ENCODE peak calls at places on chromosome 19, in ten cellular contexts. R is epithelial cell of proximal tubule, J is esophagus squamous epithelium, E is tibial artery, V is hepatocyte, S is BJ, H is endodermal cell, C is brain microvascular endothelial cell, X is cardiac muscle cell, U is neural progenitor cell. Q is an unnamed sample.

GRCh38 chr19:2112516-2113320 is 16.0 kb downstream of the IZUMO4 start:
- DNase-seq in X (no peak), C (no peak), H (no peak), V (no peak), E (no peak), R (no peak), S (no peak), J (no peak), U (no peak), Q (no peak)

GRCh38 chr19:13069415-13070369 is 33.0 kb downstream of the LYL1 start:
- DNase-seq in S (no peak), R (no peak), X (no peak), C (no peak), E (no peak), J (no peak), H (peak), U (no peak), V (no peak), Q (no peak)

GRCh38 chr19:21698215-21698614 is 69.2 kb downstream of the ZNF100 start:
- DNase-seq in J (no peak), V (peak), E (no peak), H (no peak), X (peak), C (no peak), U (peak), S (no peak), R (no peak), Q (no peak)

GRCh38 chr19:38376576-38376975 is 2.2 kb downstream of the PSMD8 start:
- DNase-seq in C (no peak), X (no peak), V (no peak), R (no peak), U (no peak), S (no peak), H (no peak), E (no peak), J (no peak), Q (no peak)

GRCh38 chr19:37931941-37932655 is 25.1 kb downstream of the SIPA1L3 start:
- DNase-seq in J (no peak), U (peak), E (peak), C (peak), S (no peak), X (peak), R (peak), V (peak), H (peak), Q (peak)

GRCh38 chr19:38095411-38096308 is 128.4 kb downstream of the DPF1 start:
- DNase-seq in C (peak), H (peak), X (peak), E (peak), S (peak), R (peak), J (no peak), U (peak), V (peak), Q (peak)

GRCh38 chr19:44005968-44006367 is 3.2 kb downstream of the ZNF230 start:
- DNase-seq in J (no peak), X (no peak), S (no peak), E (no peak), C (no peak), H (no peak), U (no peak), R (no peak), V (no peak), Q (no peak)

GRCh38 chr19:14432817-14433453 is at the start of gene PKN1:
- DNase-seq in C (no peak), V (peak), H (peak), S (no peak), X (peak), J (no peak), U (peak), E (no peak), R (no peak), Q (peak)

GRCh38 chr19:43290568-43291359 is 21.4 kb upstream of the PSG9 start:
- DNase-seq in J (no peak), V (no peak), U (no peak), S (no peak), C (no peak), X (peak), E (no peak), H (no peak), R (no peak), Q (no peak)

GRCh38 chr19:1261512-1261862 is 7.6 kb upstream of the CIRBP start:
- DNase-seq in H (peak), S (no peak), E (no peak), C (no peak), V (no peak), U (peak), R (no peak), X (no peak), J (no peak), Q (peak)

GRCh38 chr19:11749751-11750150 is 11.0 kb upstream of the ZNF823 start:
- DNase-seq in U (no peak), J (no peak), V (no peak), H (no peak), X (no peak), E (no peak), R (no peak), C (no peak), S (no peak), Q (no peak)

GRCh38 chr19:51531349-51532315 is at the start of gene SIGLEC6:
- DNase-seq in H (peak), R (no peak), J (peak), C (no peak), U (no peak), S (no peak), X (no peak), E (peak), V (no peak), Q (peak)

GRCh38 chr19:45079063-45079910 is at the start of gene GEMIN7:
- DNase-seq in X (peak), E (peak), V (peak), U (peak), C (peak), H (peak), J (no peak), S (no peak), R (no peak), Q (peak)

GRCh38 chr19:1001538-1002166 is 1.4 kb downstream of the GRIN3B start:
- DNase-seq in R (no peak), V (peak), U (peak), X (peak), E (no peak), C (no peak), S (no peak), H (peak), J (no peak), Q (peak)

GRCh38 chr19:15934332-15935078 is at the start of gene CYP4F11:
- DNase-seq in V (no peak), S (no peak), U (no peak), X (no peak), C (no peak), J (no peak), H (no peak), R (peak), E (peak), Q (peak)

GRCh38 chr19:46602392-46603194 is 1.5 kb downstream of the CALM3 start:
- DNase-seq in C (no peak), S (no peak), R (no peak), U (no peak), E (peak), X (no peak), H (peak), J (no peak), V (peak), Q (peak)

GRCh38 chr19:45071545-45071938 is 4.7 kb downstream of the ZNF296 start:
- DNase-seq in C (no peak), H (no peak), S (no peak), X (no peak), E (no peak), R (no peak), U (no peak), J (no peak), V (no peak), Q (no peak)

GRCh38 chr19:39858541-39858940 is 12.4 kb upstream of the FBL start:
- DNase-seq in R (no peak), S (no peak), J (no peak), X (peak), U (peak), C (no peak), E (no peak), V (peak), H (peak), Q (peak)

GRCh38 chr19:9406798-9407352 is 28.5 kb downstream of the ZNF266 start:
- DNase-seq in V (no peak), X (no peak), U (no peak), H (no peak), R (no peak), E (peak), J (no peak), C (peak), S (peak), Q (peak)

GRCh38 chr19:39539165-39539518 is 819 bp downstream of the EID2 start:
- DNase-seq in X (peak), E (no peak), C (no peak), V (peak), U (peak), H (no peak), R (peak), J (no peak), S (no peak), Q (no peak)

GRCh38 chr19:45527731-45528130 is 20.5 kb downstream of the VASP start:
- DNase-seq in H (peak), E (no peak), R (no peak), C (no peak), V (no peak), U (peak), X (no peak), S (no peak), J (no peak), Q (no peak)

GRCh38 chr19:47521473-47522180 is 6.8 kb upstream of the NAPA start:
- DNase-seq in X (no peak), S (no peak), R (no peak), U (no peak), J (no peak), H (no peak), V (no peak), E (no peak), C (no peak), Q (no peak)

GRCh38 chr19:56840452-56841193 is at the start of the genes PEG3 and ZIM2:
- DNase-seq in E (peak), C (no peak), R (no peak), H (no peak), X (no peak), S (no peak), U (no peak), J (no peak), V (no peak), Q (no peak)

GRCh38 chr19:5452594-5453565 is 2.3 kb upstream of the ZNRF4 start:
- DNase-seq in X (no peak), C (peak), V (no peak), R (no peak), S (no peak), J (no peak), E (no peak), U (peak), H (no peak), Q (no peak)

GRCh38 chr19:52991484-52991883 is 22.2 kb upstream of the ERVV-1 start:
- DNase-seq in V (no peak), J (no peak), C (peak), E (no peak), R (no peak), H (no peak), S (peak), U (no peak), X (no peak), Q (no peak)

GRCh38 chr19:370641-371330 is 26.2 kb upstream of the MIER2 start:
- DNase-seq in V (no peak), C (no peak), X (no peak), U (no peak), R (no peak), E (no peak), S (no peak), J (no peak), H (peak), Q (no peak)

GRCh38 chr19:46040952-46041500 is at the start of gene IGFL4:
- DNase-seq in S (no peak), H (no peak), J (no peak), R (no peak), U (no peak), X (no peak), V (peak), C (no peak), E (no peak), Q (no peak)

GRCh38 chr19:38250821-38251563 is 5.2 kb downstream of the PPP1R14A start:
- DNase-seq in J (no peak), U (no peak), C (peak), R (no peak), S (no peak), X (peak), V (peak), E (peak), H (peak), Q (peak)

GRCh38 chr19:17061691-17062090 is 13.6 kb downstream of the HAUS8 start:
- DNase-seq in C (no peak), H (no peak), J (no peak), R (no peak), E (no peak), S (no peak), V (no peak), X (no peak), U (no peak), Q (no peak)

GRCh38 chr19:47200530-47200929 is 30.5 kb downstream of the BBC3 start:
- DNase-seq in X (no peak), R (no peak), C (no peak), J (no peak), H (no peak), V (no peak), S (no peak), U (no peak), E (no peak), Q (no peak)

GRCh38 chr19:7869910-7870511 is 4.2 kb downstream of the PRR36 start:
- DNase-seq in E (no peak), J (no peak), X (peak), C (no peak), V (no peak), H (peak), U (peak), S (no peak), R (no peak), Q (peak)
- H3K4me3 ChIP-seq in E (peak), J (peak), X (peak), C (no peak), V (no peak), H (no peak), U (peak), S (peak), R (no peak), Q (peak)

GRCh38 chr19:49489601-49490167 is 2.3 kb downstream of the RPL13A start:
- DNase-seq in V (no peak), J (no peak), E (no peak), H (no peak), C (no peak), X (no peak), S (no peak), U (peak), R (no peak), Q (no peak)
- TF ChIP-seq CTCF in V (no peak), J (no peak), E (no peak), H (peak), C (no peak), X (no peak), S (no peak), U (no peak), R (no peak), Q (no peak)

DNA sequence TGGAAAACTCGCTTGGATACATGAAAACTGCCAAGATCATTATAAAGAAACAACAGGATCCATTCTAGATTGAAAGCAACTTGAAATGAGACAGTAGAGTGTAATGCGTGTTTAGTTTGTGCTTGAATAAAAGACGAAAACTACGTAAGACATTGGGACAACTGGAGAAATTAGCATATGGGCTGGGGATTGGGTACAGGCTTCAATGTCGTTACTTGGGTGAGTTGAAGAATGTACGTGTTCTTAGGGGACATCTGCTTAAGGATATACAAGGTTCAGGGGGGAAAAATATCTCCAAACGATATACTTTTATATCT is 471 bp upstream of the ERVK3-1 start:
- DNase-seq in X (no peak), U (peak), E (no peak), C (no peak), V (no peak), S (no peak), R (no peak), J (no peak), H (no peak), Q (no peak)
- H3K4me3 ChIP-seq in X (peak), U (peak), E (peak), C (peak), V (peak), S (peak), R (peak), J (peak), H (peak), Q (peak)

DNA sequence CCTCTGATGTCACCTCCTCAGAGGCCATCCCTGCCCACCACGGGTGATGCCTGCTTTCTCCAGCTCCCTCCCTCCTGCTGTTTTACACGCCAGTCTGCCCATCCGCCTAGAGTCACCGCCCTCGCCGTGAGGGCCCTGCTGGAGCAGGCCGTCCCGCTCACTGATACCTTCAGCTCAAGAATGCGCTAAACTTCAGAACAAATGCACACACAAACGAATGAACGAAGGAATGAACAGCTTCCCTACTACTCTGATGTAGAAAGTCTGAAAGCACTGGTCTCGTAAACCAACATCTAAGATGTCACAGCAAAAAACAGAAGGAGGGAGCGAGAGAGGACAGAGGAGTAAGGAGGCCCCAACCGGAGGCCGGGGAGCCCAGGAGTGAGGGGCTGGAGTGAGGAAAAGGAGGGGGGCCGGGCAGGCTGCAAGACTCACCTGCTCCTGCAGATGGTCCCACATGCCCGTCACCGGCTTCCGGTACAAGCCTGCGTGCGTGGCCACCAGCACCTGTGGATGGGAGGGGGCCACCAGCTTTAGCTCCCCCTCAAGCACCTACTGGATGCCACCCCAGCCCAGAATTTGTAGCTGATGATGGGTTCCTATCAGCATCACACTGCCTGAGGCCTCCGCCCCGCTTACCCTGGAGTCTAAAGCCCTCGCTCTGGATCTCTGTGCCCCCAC is 4.0 kb downstream of the PNKP start:
- DNase-seq in X (no peak), E (no peak), S (no peak), V (no peak), H (no peak), C (no peak), J (no peak), U (no peak), R (no peak), Q (no peak)
- TF ChIP-seq CTCF in X (no peak), E (no peak), S (no peak), V (no peak), H (no peak), C (no peak), J (no peak), U (no peak), R (no peak), Q (no peak)